ENCODE peak calls at places on chromosomes 7 and 10, in four cellular contexts. One of them, this sample, is unnamed.

GRCh38 chr7:112067609-112068540 is 138.3 kb downstream of the DOCK4 start:
- DNase-seq in OCI-LY7: no peak
- DNase-seq in BE2C: no peak
- DNase-seq in AG04449: no peak
- DNase-seq in this sample: no peak

GRCh38 chr10:63670291-63670898 is 149.2 kb downstream of the REEP3 start:
- DNase-seq in BE2C: no peak
- DNase-seq in AG04449: no peak
- DNase-seq in OCI-LY7: no peak
- DNase-seq in this sample: peak; percentile 53

GRCh38 chr10:7596356-7596755 is 70.4 kb downstream of the ITIH5 start:
- DNase-seq in BE2C: no peak
- DNase-seq in AG04449: no peak
- DNase-seq in OCI-LY7: no peak
- DNase-seq in this sample: no peak

GRCh38 chr10:124656113-124656490 is 88.1 kb downstream of the FAM53B start:
- DNase-seq in AG04449: no peak
- DNase-seq in OCI-LY7: no peak
- DNase-seq in BE2C: no peak
- DNase-seq in this sample: no peak

GRCh38 chr7:1818581-1819200 is 148.6 kb downstream of the ELFN1 start:
- DNase-seq in BE2C: no peak
- DNase-seq in AG04449: no peak
- DNase-seq in OCI-LY7: no peak
- DNase-seq in this sample: no peak

GRCh38 chr10:110919971-110920881 is 822 bp downstream of the SHOC2 start:
- DNase-seq in BE2C: peak; percentile 44
- DNase-seq in OCI-LY7: peak; percentile 97
- DNase-seq in AG04449: no peak
- DNase-seq in this sample: peak; percentile 28

GRCh38 chr10:59905066-59905734 is 1.2 kb downstream of the CCDC6 start:
- DNase-seq in BE2C: peak; percentile 37
- DNase-seq in AG04449: no peak
- DNase-seq in OCI-LY7: peak; percentile 52
- DNase-seq in this sample: peak; percentile 78

GRCh38 chr10:33791295-33791694 is 456.8 kb upstream of the NRP1 start:
- DNase-seq in OCI-LY7: no peak
- DNase-seq in BE2C: no peak
- DNase-seq in AG04449: no peak
- DNase-seq in this sample: no peak

GRCh38 chr10:30737931-30738391 is 108.4 kb upstream of the LYZL2 start:
- DNase-seq in AG04449: no peak
- DNase-seq in BE2C: no peak
- DNase-seq in OCI-LY7: no peak
- DNase-seq in this sample: peak; percentile 74

GRCh38 chr10:130998046-130998435 is 313.5 kb downstream of the TCERG1L start:
- DNase-seq in BE2C: no peak
- DNase-seq in OCI-LY7: no peak
- DNase-seq in AG04449: no peak
- DNase-seq in this sample: no peak

GRCh38 chr10:96764345-96764744 is 44.0 kb upstream of the PIK3AP1 start:
- DNase-seq in OCI-LY7: peak; percentile 70
- DNase-seq in AG04449: no peak
- DNase-seq in BE2C: no peak
- DNase-seq in this sample: peak; percentile 40

GRCh38 chr7:142685877-142686508 is 63.3 kb upstream of the PRSS1 start:
- DNase-seq in AG04449: no peak
- DNase-seq in BE2C: no peak
- DNase-seq in OCI-LY7: no peak
- DNase-seq in this sample: no peak

GRCh38 chr7:142690554-142691182 is 58.6 kb upstream of the PRSS1 start:
- DNase-seq in OCI-LY7: peak; percentile 39
- DNase-seq in AG04449: no peak
- DNase-seq in BE2C: no peak
- DNase-seq in this sample: no peak

GRCh38 chr7:142693911-142694310 is 55.4 kb upstream of the PRSS1 start:
- DNase-seq in OCI-LY7: no peak
- DNase-seq in AG04449: no peak
- DNase-seq in BE2C: no peak
- DNase-seq in this sample: no peak

DNA sequence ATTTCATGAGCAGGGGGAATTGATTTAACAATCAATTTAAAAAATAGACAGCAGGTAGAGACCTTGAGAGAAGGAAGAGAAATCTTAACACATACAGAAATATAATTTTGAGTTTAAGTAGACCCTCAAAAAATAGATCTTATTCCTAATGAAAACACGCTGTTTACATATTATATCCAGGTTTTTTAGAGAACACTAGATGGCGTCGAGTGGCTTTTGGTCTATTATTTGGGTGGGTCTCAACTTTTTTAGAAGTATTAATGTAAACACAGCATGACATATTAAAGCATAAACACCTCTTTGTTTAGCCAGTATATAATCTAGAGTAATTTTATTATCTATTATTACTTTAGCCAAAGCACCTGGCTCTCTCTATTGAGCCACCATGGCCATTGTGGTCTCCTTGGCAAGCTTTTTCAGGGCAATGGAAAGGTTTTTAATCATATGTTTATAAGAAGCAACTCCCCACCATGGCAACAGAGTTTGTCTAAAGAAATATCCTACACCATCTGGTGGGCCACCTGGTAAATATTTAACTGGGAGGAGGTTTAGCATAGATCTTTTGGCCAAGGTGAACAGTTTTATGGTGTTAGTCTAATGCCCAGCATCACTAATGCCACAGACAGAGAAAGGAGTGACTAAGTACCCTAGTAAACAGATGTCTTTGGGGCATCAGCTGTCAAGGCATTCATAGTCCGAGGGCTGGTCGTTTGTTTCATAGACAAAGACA is 59.7 kb upstream of the PRSS1 start:
- DNase-seq in BE2C: no peak
- DNase-seq in AG04449: no peak
- DNase-seq in OCI-LY7: peak; percentile 50
- DNase-seq in this sample: no peak
- TF ChIP-seq CTCF in BE2C: no peak
- TF ChIP-seq CTCF in AG04449: no peak
- TF ChIP-seq CTCF in OCI-LY7: peak; percentile 85
- TF ChIP-seq CTCF in this sample: no peak

GRCh38 chr7:150378115-150378852 is 846 bp upstream of the ZNF775 start:
- DNase-seq in AG04449: no peak
- DNase-seq in BE2C: peak; percentile 70
- DNase-seq in OCI-LY7: peak; percentile 65
- DNase-seq in this sample: no peak
- TF ChIP-seq CTCF in AG04449: peak; percentile 46
- TF ChIP-seq CTCF in BE2C: peak; percentile 37
- TF ChIP-seq CTCF in OCI-LY7: peak; percentile 58
- TF ChIP-seq CTCF in this sample: peak; percentile 7

GRCh38 chr10:1100143-1100542 is 44.0 kb downstream of the WDR37 start:
- DNase-seq in AG04449: no peak
- DNase-seq in BE2C: no peak
- DNase-seq in OCI-LY7: no peak
- DNase-seq in this sample: no peak

GRCh38 chr10:1102836-1103235 is 46.7 kb downstream of the WDR37 start:
- DNase-seq in OCI-LY7: no peak
- DNase-seq in AG04449: no peak
- DNase-seq in BE2C: no peak
- DNase-seq in this sample: no peak

GRCh38 chr10:1101946-1102345 is 45.8 kb downstream of the WDR37 start:
- DNase-seq in BE2C: no peak
- DNase-seq in OCI-LY7: no peak
- DNase-seq in AG04449: no peak
- DNase-seq in this sample: no peak

GRCh38 chr10:1102392-1102791 is 46.2 kb downstream of the WDR37 start:
- DNase-seq in BE2C: no peak
- DNase-seq in OCI-LY7: no peak
- DNase-seq in AG04449: no peak
- DNase-seq in this sample: no peak

DNA sequence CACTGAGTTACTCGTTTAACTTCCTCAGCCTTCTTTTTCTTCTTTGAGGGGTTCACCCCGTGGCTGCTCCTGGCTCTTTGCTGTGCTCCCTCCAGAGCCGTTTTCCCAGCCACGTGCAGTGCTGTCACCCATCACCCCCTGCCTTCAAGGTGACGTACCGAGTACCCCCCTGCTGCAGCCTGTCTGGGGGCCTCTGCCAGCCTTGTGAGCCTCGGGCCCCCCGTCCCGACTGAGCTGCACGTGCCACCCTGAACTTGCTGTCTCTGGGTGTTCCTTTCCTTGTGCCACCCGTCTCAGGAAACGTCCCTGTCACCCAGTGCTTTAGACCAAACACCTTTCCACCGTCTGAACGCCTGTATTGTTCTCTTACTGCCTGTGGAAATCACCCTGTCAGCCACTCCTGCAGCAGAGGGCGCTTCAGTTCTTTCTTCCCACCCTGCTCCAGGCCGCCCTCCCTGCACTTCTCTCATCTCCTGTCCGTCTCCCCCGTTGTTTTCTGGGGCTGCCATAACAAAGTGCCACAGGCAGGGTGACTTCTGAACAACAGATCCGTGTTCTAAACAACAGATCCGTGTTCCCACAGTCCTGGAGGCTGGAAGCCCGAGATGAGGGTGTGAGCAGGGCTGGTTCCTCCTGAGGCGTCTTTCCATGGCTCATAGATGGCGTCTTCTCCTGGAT is 44.6 kb downstream of the WDR37 start:
- DNase-seq in AG04449: no peak
- DNase-seq in BE2C: no peak
- DNase-seq in OCI-LY7: no peak
- DNase-seq in this sample: no peak
- TF ChIP-seq CTCF in AG04449: no peak
- TF ChIP-seq CTCF in BE2C: peak; percentile 8
- TF ChIP-seq CTCF in OCI-LY7: peak; percentile 23
- TF ChIP-seq CTCF in this sample: no peak

GRCh38 chr7:67440321-67440720 is 443.7 kb downstream of the TYW1 start:
- DNase-seq in OCI-LY7: no peak
- DNase-seq in AG04449: no peak
- DNase-seq in BE2C: no peak
- DNase-seq in this sample: no peak
- TF ChIP-seq CTCF in OCI-LY7: no peak
- TF ChIP-seq CTCF in AG04449: no peak
- TF ChIP-seq CTCF in BE2C: no peak
- TF ChIP-seq CTCF in this sample: no peak

GRCh38 chr10:114413398-114413797 is 9.1 kb upstream of the AFAP1L2 start:
- DNase-seq in OCI-LY7: no peak
- DNase-seq in BE2C: no peak
- DNase-seq in AG04449: no peak
- DNase-seq in this sample: no peak
- TF ChIP-seq CTCF in OCI-LY7: no peak
- TF ChIP-seq CTCF in BE2C: no peak
- TF ChIP-seq CTCF in AG04449: no peak
- TF ChIP-seq CTCF in this sample: no peak

GRCh38 chr7:131331806-131332205 is 4.1 kb downstream of the MKLN1 start:
- DNase-seq in BE2C: no peak
- DNase-seq in AG04449: no peak
- DNase-seq in OCI-LY7: no peak
- DNase-seq in this sample: no peak
- TF ChIP-seq CTCF in BE2C: no peak
- TF ChIP-seq CTCF in AG04449: no peak
- TF ChIP-seq CTCF in OCI-LY7: no peak
- TF ChIP-seq CTCF in this sample: no peak

DNA sequence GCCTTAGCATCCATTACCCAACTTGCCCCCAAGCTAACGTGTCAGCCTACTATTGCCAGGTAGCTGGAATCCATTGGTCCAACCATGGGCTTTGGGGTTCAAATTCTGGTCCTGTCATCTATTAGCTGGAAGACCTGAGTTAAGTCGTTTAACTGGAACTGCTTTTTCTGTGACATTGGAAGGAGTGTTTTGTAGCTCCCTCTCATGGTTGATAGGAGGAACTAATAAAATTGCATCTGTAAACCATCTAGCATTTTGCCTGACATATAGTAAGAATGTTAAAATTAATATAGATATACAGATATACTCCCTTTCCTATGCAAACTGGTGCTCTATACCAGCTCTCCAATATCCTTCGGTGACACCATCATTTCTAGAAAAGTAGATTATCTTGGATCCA is 23.8 kb upstream of the SLF2 start:
- DNase-seq in AG04449: no peak
- DNase-seq in OCI-LY7: no peak
- DNase-seq in BE2C: no peak
- DNase-seq in this sample: no peak
- TF ChIP-seq CTCF in AG04449: no peak
- TF ChIP-seq CTCF in OCI-LY7: peak; percentile 71
- TF ChIP-seq CTCF in BE2C: peak; percentile 54
- TF ChIP-seq CTCF in this sample: no peak

GRCh38 chr7:30134523-30135270 is at the start of gene MTURN:
- DNase-seq in BE2C: peak; percentile 88
- DNase-seq in OCI-LY7: peak; percentile 73
- DNase-seq in AG04449: no peak
- DNase-seq in this sample: peak; percentile 96
- TF ChIP-seq CTCF in BE2C: no peak
- TF ChIP-seq CTCF in OCI-LY7: no peak
- TF ChIP-seq CTCF in AG04449: no peak
- TF ChIP-seq CTCF in this sample: no peak